ENCODE peak calls at places on chromosomes 2 and 18, in nine cellular contexts. One of them, this sample, is unnamed.

GRCh38 chr18:48928787-48929186 is 22.0 kb downstream of the SMAD7 start:
- DNase-seq in Kasumi-1: peak
- DNase-seq in Peyer's patch: peak
- DNase-seq in NCI-H1092 treated with DMSO at 0.1 percent for 48 hours: peak
- DNase-seq in mesenchymal stem cell: peak
- DNase-seq in NCI-H510A treated with DMSO at 0.1 percent for 48 hours: peak
- DNase-seq in lower lobe of right lung: peak
- DNase-seq in stimulated activated CD8-positive, alpha-beta memory T cell treated with anti-CD3 and anti-CD28 coated beads, Interleukin-4, amount 100 ng/mL, for 1 hour: peak
- DNase-seq in iris pigment epithelial cell: peak
- DNase-seq in this sample: peak

GRCh38 chr2:66428986-66429612 is 5.8 kb upstream of the MEIS1 start:
- DNase-seq in Kasumi-1: peak
- DNase-seq in Peyer's patch: no peak
- DNase-seq in NCI-H1092 treated with DMSO at 0.1 percent for 48 hours: peak
- DNase-seq in mesenchymal stem cell: peak
- DNase-seq in NCI-H510A treated with DMSO at 0.1 percent for 48 hours: peak
- DNase-seq in lower lobe of right lung: no peak
- DNase-seq in stimulated activated CD8-positive, alpha-beta memory T cell treated with anti-CD3 and anti-CD28 coated beads, Interleukin-4, amount 100 ng/mL, for 1 hour: no peak
- DNase-seq in iris pigment epithelial cell: peak
- DNase-seq in this sample: peak

GRCh38 chr2:147346142-147346541 is 498.7 kb upstream of the ACVR2A start:
- DNase-seq in Kasumi-1: no peak
- DNase-seq in Peyer's patch: no peak
- DNase-seq in NCI-H1092 treated with DMSO at 0.1 percent for 48 hours: no peak
- DNase-seq in mesenchymal stem cell: no peak
- DNase-seq in NCI-H510A treated with DMSO at 0.1 percent for 48 hours: no peak
- DNase-seq in lower lobe of right lung: no peak
- DNase-seq in stimulated activated CD8-positive, alpha-beta memory T cell treated with anti-CD3 and anti-CD28 coated beads, Interleukin-4, amount 100 ng/mL, for 1 hour: no peak
- DNase-seq in iris pigment epithelial cell: no peak
- DNase-seq in this sample: no peak

GRCh38 chr18:52948878-52949444 is 609.0 kb downstream of the DCC start:
- DNase-seq in Kasumi-1: no peak
- DNase-seq in Peyer's patch: no peak
- DNase-seq in NCI-H1092 treated with DMSO at 0.1 percent for 48 hours: no peak
- DNase-seq in mesenchymal stem cell: no peak
- DNase-seq in NCI-H510A treated with DMSO at 0.1 percent for 48 hours: no peak
- DNase-seq in lower lobe of right lung: no peak
- DNase-seq in stimulated activated CD8-positive, alpha-beta memory T cell treated with anti-CD3 and anti-CD28 coated beads, Interleukin-4, amount 100 ng/mL, for 1 hour: no peak
- DNase-seq in iris pigment epithelial cell: no peak
- DNase-seq in this sample: no peak

GRCh38 chr2:205708231-205708631 is 25.9 kb downstream of the NRP2 start:
- DNase-seq in Kasumi-1: no peak
- DNase-seq in Peyer's patch: no peak
- DNase-seq in NCI-H1092 treated with DMSO at 0.1 percent for 48 hours: no peak
- DNase-seq in mesenchymal stem cell: peak
- DNase-seq in NCI-H510A treated with DMSO at 0.1 percent for 48 hours: no peak
- DNase-seq in lower lobe of right lung: no peak
- DNase-seq in stimulated activated CD8-positive, alpha-beta memory T cell treated with anti-CD3 and anti-CD28 coated beads, Interleukin-4, amount 100 ng/mL, for 1 hour: no peak
- DNase-seq in iris pigment epithelial cell: peak
- DNase-seq in this sample: peak

GRCh38 chr2:119198267-119198840 is 25.3 kb upstream of the STEAP3 start:
- DNase-seq in Kasumi-1: no peak
- DNase-seq in Peyer's patch: no peak
- DNase-seq in NCI-H1092 treated with DMSO at 0.1 percent for 48 hours: no peak
- DNase-seq in mesenchymal stem cell: peak
- DNase-seq in NCI-H510A treated with DMSO at 0.1 percent for 48 hours: no peak
- DNase-seq in lower lobe of right lung: no peak
- DNase-seq in stimulated activated CD8-positive, alpha-beta memory T cell treated with anti-CD3 and anti-CD28 coated beads, Interleukin-4, amount 100 ng/mL, for 1 hour: no peak
- DNase-seq in iris pigment epithelial cell: peak
- DNase-seq in this sample: no peak

GRCh38 chr2:174777334-174777733 is 13.1 kb upstream of the CHRNA1 start:
- DNase-seq in Kasumi-1: no peak
- DNase-seq in Peyer's patch: no peak
- DNase-seq in NCI-H1092 treated with DMSO at 0.1 percent for 48 hours: no peak
- DNase-seq in mesenchymal stem cell: peak
- DNase-seq in NCI-H510A treated with DMSO at 0.1 percent for 48 hours: no peak
- DNase-seq in lower lobe of right lung: no peak
- DNase-seq in stimulated activated CD8-positive, alpha-beta memory T cell treated with anti-CD3 and anti-CD28 coated beads, Interleukin-4, amount 100 ng/mL, for 1 hour: no peak
- DNase-seq in iris pigment epithelial cell: no peak
- DNase-seq in this sample: no peak

GRCh38 chr2:30225131-30225762 is 6.1 kb upstream of the LBH start:
- DNase-seq in Kasumi-1: peak
- DNase-seq in Peyer's patch: no peak
- DNase-seq in NCI-H1092 treated with DMSO at 0.1 percent for 48 hours: no peak
- DNase-seq in mesenchymal stem cell: peak
- DNase-seq in NCI-H510A treated with DMSO at 0.1 percent for 48 hours: peak
- DNase-seq in lower lobe of right lung: no peak
- DNase-seq in stimulated activated CD8-positive, alpha-beta memory T cell treated with anti-CD3 and anti-CD28 coated beads, Interleukin-4, amount 100 ng/mL, for 1 hour: no peak
- DNase-seq in iris pigment epithelial cell: peak
- DNase-seq in this sample: peak

GRCh38 chr2:190846746-190847145 is 33.9 kb upstream of the GLS start:
- DNase-seq in Kasumi-1: no peak
- DNase-seq in Peyer's patch: no peak
- DNase-seq in NCI-H1092 treated with DMSO at 0.1 percent for 48 hours: peak
- DNase-seq in mesenchymal stem cell: no peak
- DNase-seq in NCI-H510A treated with DMSO at 0.1 percent for 48 hours: no peak
- DNase-seq in lower lobe of right lung: no peak
- DNase-seq in stimulated activated CD8-positive, alpha-beta memory T cell treated with anti-CD3 and anti-CD28 coated beads, Interleukin-4, amount 100 ng/mL, for 1 hour: no peak
- DNase-seq in iris pigment epithelial cell: no peak
- DNase-seq in this sample: peak